ENCODE peak calls at places on chromosomes 13 and 19, in nine cellular contexts. L is dorsolateral prefrontal cortex; U is activated CD8-positive, alpha-beta memory T cell treated with anti-CD3 and anti-CD28 coated beads for 48 hours; J is Kasumi-1; R is fibroblast of the conjunctiva; C is kidney epithelial cell; T is IMR-90; W is ACHN; X is RPMI7951. G is an unnamed sample.

GRCh38 chr19:15640294-15640903 is at the start of gene CYP4F3:
- DNase-seq in L (peak), T (no peak), W (no peak), X (peak), C (no peak), J (no peak), R (no peak), U (no peak), G (peak)

GRCh38 chr19:53823380-53824120 is 564 bp downstream of the NLRP12 start:
- DNase-seq in U (no peak), X (no peak), R (no peak), C (no peak), L (no peak), W (no peak), J (no peak), T (no peak), G (no peak)

GRCh38 chr13:95233026-95233635 is 68.1 kb downstream of the ABCC4 start:
- DNase-seq in T (no peak), W (no peak), J (no peak), X (no peak), C (no peak), R (no peak), U (no peak), L (no peak), G (no peak)

GRCh38 chr13:77751513-77752456 is 54.3 kb downstream of the SLAIN1 start:
- DNase-seq in J (peak), R (peak), W (peak), T (peak), X (peak), C (peak), U (peak), L (no peak), G (peak)

GRCh38 chr19:38670921-38671398 is 23.5 kb downstream of the ACTN4 start:
- DNase-seq in J (no peak), R (no peak), C (no peak), X (no peak), L (no peak), T (no peak), W (no peak), U (no peak), G (no peak)

GRCh38 chr19:5691930-5692784 is 2.1 kb downstream of the RPL36 start:
- DNase-seq in R (no peak), X (no peak), L (no peak), W (no peak), U (no peak), C (no peak), T (peak), J (no peak), G (no peak)

GRCh38 chr19:2271516-2272103 is 10.4 kb downstream of the PEAK3 start:
- DNase-seq in J (no peak), T (peak), X (peak), C (no peak), R (peak), W (peak), U (no peak), L (no peak), G (peak)

GRCh38 chr19:40006273-40006691 is 9.4 kb downstream of the ZNF546 start:
- DNase-seq in C (peak), T (peak), U (no peak), W (peak), X (peak), L (no peak), R (peak), J (no peak), G (peak)

GRCh38 chr19:11269408-11269807 is 7.1 kb upstream of the DOCK6 start:
- DNase-seq in J (peak), X (no peak), U (no peak), L (no peak), R (no peak), C (no peak), T (peak), W (no peak), G (peak)

GRCh38 chr19:48518207-48518606 is 6.6 kb upstream of the LMTK3 start:
- DNase-seq in W (no peak), J (no peak), R (no peak), U (no peak), L (no peak), X (no peak), C (no peak), T (no peak), G (no peak)

GRCh38 chr19:40802300-40803169 is 3.5 kb downstream of the EGLN2 start:
- DNase-seq in C (no peak), U (no peak), R (no peak), J (peak), L (no peak), W (no peak), T (no peak), X (no peak), G (no peak)

GRCh38 chr13:105611424-105611823 is 924.0 kb downstream of the EFNB2 start:
- DNase-seq in T (peak), X (peak), W (peak), U (no peak), J (no peak), L (no peak), R (no peak), C (peak), G (peak)

GRCh38 chr13:40477623-40478608 is 188.5 kb downstream of the FOXO1 start:
- DNase-seq in L (no peak), U (no peak), T (no peak), X (no peak), R (no peak), C (no peak), J (peak), W (no peak), G (no peak)

GRCh38 chr13:113930711-113931637 is 42.9 kb downstream of the C13orf46 start:
- DNase-seq in L (no peak), T (no peak), U (peak), R (no peak), W (no peak), J (peak), X (peak), C (no peak), G (no peak)

GRCh38 chr19:55633866-55634265 is 6.9 kb upstream of the ZNF580 start:
- DNase-seq in U (no peak), J (no peak), T (no peak), C (no peak), X (no peak), L (no peak), R (no peak), W (no peak), G (no peak)

GRCh38 chr13:112651750-112652511 is 37.9 kb upstream of the ATP11A start:
- DNase-seq in W (no peak), C (no peak), U (no peak), T (no peak), R (no peak), L (no peak), J (no peak), X (no peak), G (no peak)